ENCODE peak calls at places on chromosomes 7 and 10, in nine cellular contexts. A is stimulated activated naive CD8-positive, alpha-beta T cell treated with anti-CD3 and anti-CD28 coated beads, Interleukin-15, Interleukin-2, amounts not matched to agents 100 U/mL and 50 U/mL, for 24 hours; E is amniotic epithelial cell; I is cardiac fibroblast; Q is bronchial epithelial cell; P is lower lobe of right lung; X is neural crest cell; Y is NCI-H1105; B is progenitor cell of endocrine pancreas. S is an unnamed sample.

GRCh38 chr10:62650411-62650810 is 154.1 kb upstream of the ADO start:
- DNase-seq in Q (peak; percentile 12), Y (no peak), X (no peak), B (no peak), P (no peak), A (no peak), I (no peak), E (no peak), S (no peak)

GRCh38 chr10:124740374-124741280 is 3.6 kb downstream of the FAM53B start:
- DNase-seq in P (peak; percentile 77), X (no peak), B (no peak), I (peak; percentile 67), E (peak; percentile 81), Q (peak; percentile 95), Y (no peak), A (no peak), S (peak; percentile 40)

GRCh38 chr10:47254611-47255010 is 45.4 kb upstream of the GDF10 start:
- DNase-seq in I (no peak), Y (no peak), B (no peak), Q (no peak), A (no peak), P (no peak), X (no peak), E (no peak), S (no peak)

GRCh38 chr7:25009271-25009670 is 29.3 kb upstream of the OSBPL3 start:
- DNase-seq in Y (no peak), I (peak; percentile 91), E (peak; percentile 93), A (no peak), P (no peak), Q (peak; percentile 88), B (no peak), X (no peak), S (no peak)

GRCh38 chr7:119640861-119641260 is 632.1 kb upstream of the KCND2 start:
- DNase-seq in P (no peak), Y (no peak), A (no peak), Q (no peak), I (no peak), E (no peak), B (no peak), X (no peak), S (no peak)

GRCh38 chr7:20786779-20787651 is at the start of gene SP8:
- DNase-seq in I (no peak), P (no peak), Q (peak; percentile 26), E (peak; percentile 13), Y (peak; percentile 66), A (no peak), X (peak; percentile 71), B (no peak), S (no peak)

GRCh38 chr7:46859963-46860475 is 721.9 kb downstream of the TNS3 start:
- DNase-seq in X (no peak), Y (no peak), P (no peak), I (peak; percentile 66), Q (peak; percentile 40), B (no peak), A (no peak), E (no peak), S (no peak)

GRCh38 chr7:12508554-12508953 is 62.0 kb upstream of the SCIN start:
- DNase-seq in B (no peak), Q (no peak), E (no peak), P (no peak), I (no peak), A (no peak), Y (no peak), X (no peak), S (no peak)

S was measured in DND-41.